ENCODE peak calls at places on chromosomes 16 and 17, in four cellular contexts. One of them, this sample, is unnamed. For H3K27me3, the result is how much of the 10 kb centered on the place peaks cover.

GRCh38 chr17:36923814-36924221 is 13.5 kb upstream of the LHX1 start:
- ATAC-seq in GM12878: no peak
- ATAC-seq in HepG2: no peak
- ATAC-seq in IMR-90: no peak
- ATAC-seq in this sample: no peak

GRCh38 chr17:6996256-6997111 is 635 bp downstream of the ALOX12 start:
- ATAC-seq in GM12878: no peak
- ATAC-seq in HepG2: no peak
- ATAC-seq in IMR-90: no peak
- ATAC-seq in this sample: no peak

GRCh38 chr17:81398855-81399451 is 3.7 kb downstream of the BAHCC1 start:
- ATAC-seq in IMR-90: no peak
- ATAC-seq in GM12878: no peak
- ATAC-seq in HepG2: no peak
- ATAC-seq in this sample: no peak

GRCh38 chr17:57881143-57881542 is 31.3 kb upstream of the MRPS23 start:
- ATAC-seq in HepG2: no peak
- ATAC-seq in IMR-90: peak
- ATAC-seq in GM12878: no peak
- ATAC-seq in this sample: peak

GRCh38 chr16:301235-301634 is 18.3 kb downstream of the PDIA2 start:
- ATAC-seq in IMR-90: no peak
- ATAC-seq in GM12878: no peak
- ATAC-seq in HepG2: no peak
- ATAC-seq in this sample: no peak

GRCh38 chr16:75322706-75323105 is 71.3 kb upstream of the BCAR1 start:
- ATAC-seq in GM12878: no peak
- ATAC-seq in IMR-90: peak
- ATAC-seq in HepG2: no peak
- ATAC-seq in this sample: no peak

GRCh38 chr16:64900517-64900916 is 221.3 kb downstream of the CDH11 start:
- ATAC-seq in GM12878: no peak
- ATAC-seq in HepG2: no peak
- ATAC-seq in IMR-90: no peak
- ATAC-seq in this sample: no peak

GRCh38 chr16:69917311-69917710 is 33.8 kb upstream of the CLEC18A start:
- ATAC-seq in HepG2: no peak
- ATAC-seq in GM12878: no peak
- ATAC-seq in IMR-90: peak
- ATAC-seq in this sample: no peak

GRCh38 chr16:2691491-2692248 is 9.3 kb downstream of the KCTD5 start:
- ATAC-seq in GM12878: no peak
- ATAC-seq in HepG2: no peak
- ATAC-seq in IMR-90: no peak
- ATAC-seq in this sample: no peak

GRCh38 chr16:24993722-24994686 is 21.2 kb downstream of the ARHGAP17 start:
- ATAC-seq in GM12878: peak
- ATAC-seq in IMR-90: peak
- ATAC-seq in HepG2: peak
- ATAC-seq in this sample: peak

GRCh38 chr17:6912110-6913051 is 80.9 kb upstream of the TEKT1 start:
- ATAC-seq in GM12878: no peak
- ATAC-seq in IMR-90: no peak
- ATAC-seq in HepG2: no peak
- ATAC-seq in this sample: no peak

GRCh38 chr17:44065668-44066203 is 735 bp downstream of the LSM12 start:
- ATAC-seq in HepG2: no peak
- ATAC-seq in IMR-90: no peak
- ATAC-seq in GM12878: peak
- ATAC-seq in this sample: no peak

GRCh38 chr17:7215136-7215638 is 4.4 kb downstream of the DLG4 start:
- ATAC-seq in HepG2: peak
- ATAC-seq in IMR-90: no peak
- ATAC-seq in GM12878: no peak
- ATAC-seq in this sample: no peak

GRCh38 chr17:17672453-17673368 is 8.5 kb upstream of the RAI1 start:
- ATAC-seq in GM12878: peak
- ATAC-seq in IMR-90: no peak
- ATAC-seq in HepG2: no peak
- ATAC-seq in this sample: no peak

GRCh38 chr17:55154101-55154500 is 110.7 kb upstream of the HLF start:
- ATAC-seq in HepG2: no peak
- ATAC-seq in IMR-90: no peak
- ATAC-seq in GM12878: no peak
- ATAC-seq in this sample: no peak

GRCh38 chr16:25875956-25876608 is 184.3 kb downstream of the HS3ST4 start:
- ATAC-seq in IMR-90: no peak
- ATAC-seq in GM12878: no peak
- ATAC-seq in HepG2: no peak
- ATAC-seq in this sample: no peak

GRCh38 chr17:30790279-30790678 is 34.2 kb downstream of the CRLF3 start:
- ATAC-seq in IMR-90: no peak
- ATAC-seq in GM12878: peak
- ATAC-seq in HepG2: peak
- ATAC-seq in this sample: no peak

GRCh38 chr16:14070555-14070876 is 603 bp upstream of the MRTFB start:
- ATAC-seq in IMR-90: no peak
- ATAC-seq in HepG2: peak
- ATAC-seq in GM12878: no peak
- ATAC-seq in this sample: no peak

GRCh38 chr17:81156866-81157805 is 8.2 kb upstream of the PVALEF start:
- ATAC-seq in IMR-90: no peak
- ATAC-seq in GM12878: no peak
- ATAC-seq in HepG2: no peak
- ATAC-seq in this sample: no peak

GRCh38 chr16:29192329-29193247 is 207.7 kb downstream of the LAT start:
- ATAC-seq in GM12878: peak
- ATAC-seq in IMR-90: no peak
- ATAC-seq in HepG2: peak
- ATAC-seq in this sample: no peak

GRCh38 chr17:44012874-44013273 is 1.9 kb downstream of the TMEM101 start:
- ATAC-seq in IMR-90: no peak
- ATAC-seq in GM12878: no peak
- ATAC-seq in HepG2: no peak
- ATAC-seq in this sample: no peak

GRCh38 chr17:3843935-3844516 is 2.0 kb downstream of the NCBP3 start:
- ATAC-seq in HepG2: peak
- ATAC-seq in GM12878: peak
- ATAC-seq in IMR-90: no peak
- ATAC-seq in this sample: no peak

GRCh38 chr16:80544326-80544725 is 3.5 kb downstream of the DYNLRB2 start:
- ATAC-seq in HepG2: no peak
- ATAC-seq in GM12878: no peak
- ATAC-seq in IMR-90: no peak
- ATAC-seq in this sample: no peak

GRCh38 chr17:50100921-50101345 is 5.8 kb downstream of the PDK2 start:
- ATAC-seq in GM12878: no peak
- ATAC-seq in IMR-90: peak
- ATAC-seq in HepG2: no peak
- ATAC-seq in this sample: peak

GRCh38 chr17:79355186-79355585 is 255.7 kb downstream of the RBFOX3 start:
- ATAC-seq in HepG2: no peak
- ATAC-seq in IMR-90: no peak
- ATAC-seq in GM12878: no peak
- ATAC-seq in this sample: no peak

GRCh38 chr17:39199986-39200879 is at the start of gene RPL19:
- ATAC-seq in IMR-90: peak
- ATAC-seq in GM12878: peak
- ATAC-seq in HepG2: peak
- ATAC-seq in this sample: peak

GRCh38 chr16:75043175-75043937 is 44.5 kb downstream of the ZNRF1 start:
- ATAC-seq in HepG2: no peak
- ATAC-seq in GM12878: peak
- ATAC-seq in IMR-90: peak
- ATAC-seq in this sample: no peak

GRCh38 chr17:32772453-32773025 is 104.4 kb downstream of the MYO1D start:
- ATAC-seq in GM12878: peak
- ATAC-seq in IMR-90: no peak
- ATAC-seq in HepG2: no peak
- ATAC-seq in this sample: no peak

GRCh38 chr17:50238594-50239287 is 35.5 kb upstream of the TMEM92 start:
- ATAC-seq in GM12878: no peak
- ATAC-seq in HepG2: peak
- ATAC-seq in IMR-90: peak
- ATAC-seq in this sample: no peak

GRCh38 chr16:29318037-29318436 is 88.5 kb downstream of the NPIPB11 start:
- ATAC-seq in IMR-90: no peak
- ATAC-seq in GM12878: no peak
- ATAC-seq in HepG2: no peak
- ATAC-seq in this sample: no peak

GRCh38 chr17:80811181-80812105 is 180.2 kb upstream of the CHMP6 start:
- ATAC-seq in GM12878: no peak
- ATAC-seq in IMR-90: no peak
- ATAC-seq in HepG2: no peak
- ATAC-seq in this sample: no peak

GRCh38 chr17:20966869-20967268 is 75.9 kb downstream of the USP22 start:
- ATAC-seq in HepG2: no peak
- ATAC-seq in GM12878: peak
- ATAC-seq in IMR-90: no peak
- ATAC-seq in this sample: no peak

GRCh38 chr17:32731556-32732295 is 145.2 kb downstream of the MYO1D start:
- ATAC-seq in IMR-90: no peak
- ATAC-seq in HepG2: no peak
- ATAC-seq in GM12878: no peak
- ATAC-seq in this sample: no peak

GRCh38 chr16:78200623-78201096 is 101.2 kb downstream of the WWOX start:
- ATAC-seq in HepG2: peak
- ATAC-seq in GM12878: no peak
- ATAC-seq in IMR-90: no peak
- ATAC-seq in this sample: no peak

GRCh38 chr17:57868775-57869598 is 19.1 kb upstream of the MRPS23 start:
- ATAC-seq in HepG2: peak
- ATAC-seq in GM12878: no peak
- ATAC-seq in IMR-90: no peak
- ATAC-seq in this sample: no peak

DNA sequence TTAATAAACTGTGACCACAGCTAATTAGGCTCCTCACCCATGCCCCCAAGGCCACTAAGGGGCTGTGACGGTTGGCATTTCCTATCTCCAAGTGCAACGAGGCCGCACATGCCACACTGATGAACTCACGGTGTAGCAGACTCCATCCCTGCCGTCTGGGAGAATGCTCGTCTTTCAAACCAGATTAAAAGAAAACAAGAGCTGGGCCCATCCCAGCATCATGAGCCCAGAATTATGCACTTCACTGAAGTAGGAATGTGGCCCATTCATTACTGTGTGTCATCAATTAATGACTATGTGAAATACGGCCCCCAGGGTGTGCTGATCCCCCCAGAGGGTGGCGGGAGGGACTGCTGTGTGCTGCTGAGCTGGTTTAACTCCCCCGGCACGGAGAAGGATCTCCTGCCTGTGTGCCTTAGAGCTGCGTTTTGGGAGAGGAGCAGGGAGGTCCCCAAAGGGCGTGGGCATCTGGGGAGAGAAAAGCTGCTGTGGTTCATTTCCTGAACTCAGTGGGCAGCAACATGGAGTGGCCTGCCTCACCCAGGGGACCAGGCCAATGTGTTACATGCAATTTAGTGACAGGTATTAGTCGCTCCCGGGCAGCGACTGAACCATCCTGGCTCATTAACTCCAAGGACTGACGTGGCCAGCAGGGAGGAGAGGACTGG is 194.5 kb downstream of the FOXL1 start:
- ATAC-seq in HepG2: no peak
- ATAC-seq in IMR-90: peak
- ATAC-seq in GM12878: no peak
- ATAC-seq in this sample: no peak
- TF ChIP-seq POLR2A in HepG2: no peak
- TF ChIP-seq POLR2A in IMR-90: no peak
- TF ChIP-seq POLR2A in GM12878: no peak
- TF ChIP-seq POLR2A in this sample: no peak

GRCh38 chr17:34740516-34740915 is 161.1 kb downstream of the TMEM132E start:
- ATAC-seq in HepG2: no peak
- ATAC-seq in IMR-90: no peak
- ATAC-seq in GM12878: no peak
- ATAC-seq in this sample: no peak
- H3K27me3 ChIP-seq in HepG2: under half
- H3K27me3 ChIP-seq in IMR-90: under half
- H3K27me3 ChIP-seq in GM12878: under half
- H3K27me3 ChIP-seq in this sample: under half

DNA sequence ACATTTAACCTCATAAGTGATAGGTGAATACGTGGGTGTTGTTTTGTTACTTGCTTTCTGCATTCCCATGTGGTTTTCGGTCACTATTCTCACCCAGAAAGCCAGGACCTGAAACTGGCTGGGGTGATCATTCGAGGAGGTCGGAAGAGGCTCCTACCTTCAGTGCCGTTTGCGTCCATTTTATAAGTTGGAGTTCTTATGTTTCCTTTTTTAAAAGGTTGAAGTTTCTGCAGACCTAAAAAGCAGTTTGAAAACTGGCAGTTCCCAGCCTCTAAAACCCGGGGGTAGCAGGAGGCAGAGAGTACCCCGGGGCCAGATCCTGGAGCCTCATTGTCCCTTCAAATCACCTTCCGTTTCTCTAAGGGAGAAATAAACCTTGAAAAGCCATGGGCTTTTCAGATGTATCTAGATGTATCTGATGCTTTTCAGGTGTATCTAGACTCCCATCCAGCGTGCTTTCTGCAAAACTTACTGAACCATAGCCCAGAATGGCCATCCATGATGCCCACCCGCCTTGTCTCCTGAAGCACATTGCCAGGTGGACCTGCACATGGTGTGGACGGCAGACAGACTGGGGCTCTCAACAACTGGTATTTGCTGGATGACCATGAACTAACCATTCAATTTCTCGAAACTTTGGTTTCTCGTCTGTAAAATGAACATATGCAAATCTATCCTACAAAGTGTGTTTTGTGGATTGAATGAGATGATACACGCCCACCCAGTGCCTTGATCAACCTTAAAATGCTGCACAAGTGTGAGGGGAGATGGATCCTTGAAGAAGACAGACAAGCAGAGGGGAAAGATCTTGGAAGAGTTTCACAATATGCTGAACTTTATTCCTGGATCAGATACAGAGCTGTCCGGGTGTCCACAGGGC is 1.3 kb downstream of the NLRC5 start:
- ATAC-seq in HepG2: no peak
- ATAC-seq in GM12878: peak
- ATAC-seq in IMR-90: no peak
- ATAC-seq in this sample: no peak
- H3K4me3 ChIP-seq in HepG2: no peak
- H3K4me3 ChIP-seq in GM12878: peak
- H3K4me3 ChIP-seq in IMR-90: no peak
- H3K4me3 ChIP-seq in this sample: peak

DNA sequence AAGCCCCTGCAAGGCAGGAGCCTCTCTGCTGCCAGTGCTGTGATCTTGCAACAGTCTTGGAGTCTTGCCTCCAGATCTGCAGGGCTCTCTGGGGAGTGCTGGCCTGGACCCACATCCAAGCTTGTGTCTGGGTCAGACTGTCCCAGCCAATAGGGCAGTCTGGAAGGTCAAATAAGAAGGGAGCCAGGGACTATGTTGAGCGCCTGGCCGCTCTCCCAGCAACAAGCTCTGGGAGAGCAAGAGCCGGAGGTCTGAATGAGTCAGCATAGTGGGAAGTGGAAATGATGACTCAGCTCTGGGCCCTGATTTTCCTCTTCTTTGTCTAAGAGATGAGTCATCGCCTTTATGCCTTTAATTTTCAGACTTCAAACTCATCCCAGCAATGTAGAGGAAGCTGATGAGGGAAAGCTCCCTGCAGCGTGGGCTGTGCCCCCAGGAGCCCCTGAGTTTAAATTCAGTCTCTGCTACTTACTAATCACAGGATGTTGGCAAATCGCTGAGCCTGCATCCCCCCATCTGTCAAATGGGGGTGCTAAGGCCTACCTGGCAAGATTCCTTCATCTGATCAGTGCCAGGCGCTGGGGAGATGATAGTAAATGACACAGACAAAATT is 43.6 kb upstream of the HAPSTR1 start:
- ATAC-seq in GM12878: peak
- ATAC-seq in IMR-90: peak
- ATAC-seq in HepG2: peak
- ATAC-seq in this sample: peak
- TF ChIP-seq POLR2A in GM12878: no peak
- TF ChIP-seq POLR2A in IMR-90: no peak
- TF ChIP-seq POLR2A in HepG2: peak
- TF ChIP-seq POLR2A in this sample: no peak